ENCODE peak calls at places on chromosomes 5 and 9, in eight cellular contexts. A is mucosa of descending colon; V is activated CD4-positive, alpha-beta T cell treated with anti-CD3 and anti-CD28 coated beads, Interleukin-2, amount 10 ng/mL, durations not matched to agents 24 days and 14 days; P is AG08396; C is hypothalamus; I is NCI-H1105; M is kidney glomerular epithelial cell; H is mesenteric fat pad. E is an unnamed sample.

GRCh38 chr9:134575103-134575816 is 66.3 kb upstream of the COL5A1 start:
- DNase-seq in H (peak; percentile 47), A (peak; percentile 17), V (no peak), C (no peak), I (no peak), M (no peak), P (no peak), E (no peak)

GRCh38 chr5:144284931-144285330 is 114.3 kb downstream of the KCTD16 start:
- DNase-seq in P (no peak), C (no peak), A (no peak), V (no peak), M (no peak), H (no peak), I (no peak), E (no peak)

GRCh38 chr5:127925916-127926315 is 157.7 kb upstream of the SLC12A2 start:
- DNase-seq in V (no peak), I (no peak), H (no peak), M (no peak), P (no peak), A (no peak), C (no peak), E (no peak)

GRCh38 chr5:151156732-151157402 is 712 bp downstream of the ANXA6 start:
- DNase-seq in P (peak; percentile 35), M (no peak), A (peak; percentile 68), H (no peak), V (peak; percentile 78), I (no peak), C (no peak), E (no peak)

GRCh38 chr5:102306121-102306520 is 10.0 kb upstream of the SLCO4C1 start:
- DNase-seq in M (no peak), C (no peak), A (no peak), P (no peak), I (no peak), V (no peak), H (no peak), E (no peak)

GRCh38 chr9:129853614-129854013 is 18.4 kb downstream of the USP20 start:
- DNase-seq in A (no peak), H (no peak), I (no peak), V (no peak), C (no peak), M (no peak), P (no peak), E (no peak)

GRCh38 chr9:69877852-69878507 is 57.4 kb downstream of the CFAP95 start:
- DNase-seq in M (peak; percentile 35), V (no peak), C (no peak), A (no peak), P (peak; percentile 35), I (no peak), H (no peak), E (no peak)

GRCh38 chr5:36887532-36887931 is 11.0 kb downstream of the NIPBL start:
- DNase-seq in P (no peak), I (no peak), V (no peak), C (no peak), M (no peak), H (no peak), A (no peak), E (no peak)

GRCh38 chr9:88681434-88681833 is 146.5 kb downstream of the NXNL2 start:
- DNase-seq in I (no peak), P (no peak), A (no peak), V (no peak), C (no peak), H (no peak), M (no peak), E (no peak)

GRCh38 chr5:112737472-112738179 is at the start of gene APC:
- DNase-seq in C (peak; percentile 94), A (peak; percentile 93), V (peak; percentile 93), M (peak; percentile 82), H (peak; percentile 96), I (peak; percentile 62), P (peak; percentile 93), E (peak; percentile 80)

GRCh38 chr9:34426340-34427074 is 31.9 kb downstream of the FAM219A start:
- DNase-seq in A (no peak), P (no peak), C (no peak), H (no peak), M (no peak), V (no peak), I (no peak), E (no peak)

GRCh38 chr9:89213481-89213880 is 34.9 kb upstream of the SHC3 start:
- DNase-seq in A (no peak), M (no peak), P (no peak), I (no peak), H (no peak), C (no peak), V (no peak), E (no peak)

GRCh38 chr5:150081541-150082283 is 4.6 kb downstream of the CSF1R start:
- DNase-seq in I (no peak), A (peak; percentile 65), P (peak; percentile 22), V (no peak), H (no peak), M (no peak), C (no peak), E (no peak)

GRCh38 chr5:141711687-141712086 is 29.7 kb upstream of the ARAP3 start:
- DNase-seq in I (no peak), H (no peak), V (no peak), A (no peak), M (no peak), P (no peak), C (no peak), E (no peak)

GRCh38 chr9:93676310-93677054 is 100.1 kb downstream of the PHF2 start:
- DNase-seq in A (peak; percentile 49), M (no peak), C (no peak), V (no peak), P (no peak), I (no peak), H (peak; percentile 72), E (no peak)

GRCh38 chr5:65262590-65263189 is 219.0 kb downstream of the ADAMTS6 start:
- DNase-seq in H (no peak), A (no peak), P (peak; percentile 29), C (no peak), V (no peak), M (peak; percentile 39), I (no peak), E (peak; percentile 0)